ENCODE peak calls at places on chromosomes 12 and 14, in eight cellular contexts. One of them, this sample, is unnamed.

GRCh38 chr12:7940906-7941305 is 4.9 kb upstream of the SLC2A3 start:
- DNase-seq in pons: no peak
- DNase-seq in effector CD8-positive, alpha-beta T cell: no peak
- DNase-seq in heart left ventricle: no peak
- DNase-seq in RPMI8226: no peak
- DNase-seq in cerebellar cortex: no peak
- DNase-seq in astrocyte: no peak
- DNase-seq in retina: no peak
- DNase-seq in this sample: no peak

GRCh38 chr12:54933381-54933780 is 51.2 kb downstream of the TESPA1 start:
- DNase-seq in pons: no peak
- DNase-seq in effector CD8-positive, alpha-beta T cell: no peak
- DNase-seq in heart left ventricle: no peak
- DNase-seq in RPMI8226: no peak
- DNase-seq in cerebellar cortex: no peak
- DNase-seq in astrocyte: peak
- DNase-seq in retina: no peak
- DNase-seq in this sample: no peak

GRCh38 chr12:123897221-123897620 is 75.4 kb downstream of the CCDC92 start:
- DNase-seq in pons: no peak
- DNase-seq in effector CD8-positive, alpha-beta T cell: no peak
- DNase-seq in heart left ventricle: no peak
- DNase-seq in RPMI8226: no peak
- DNase-seq in cerebellar cortex: no peak
- DNase-seq in astrocyte: peak
- DNase-seq in retina: no peak
- DNase-seq in this sample: no peak

GRCh38 chr12:98358144-98358543 is 157.2 kb upstream of the TMPO start:
- DNase-seq in pons: no peak
- DNase-seq in effector CD8-positive, alpha-beta T cell: no peak
- DNase-seq in heart left ventricle: no peak
- DNase-seq in RPMI8226: no peak
- DNase-seq in cerebellar cortex: no peak
- DNase-seq in astrocyte: no peak
- DNase-seq in retina: no peak
- DNase-seq in this sample: no peak

GRCh38 chr12:41514907-41515306 is 326.8 kb downstream of the PDZRN4 start:
- DNase-seq in pons: no peak
- DNase-seq in effector CD8-positive, alpha-beta T cell: no peak
- DNase-seq in heart left ventricle: no peak
- DNase-seq in RPMI8226: peak
- DNase-seq in cerebellar cortex: no peak
- DNase-seq in astrocyte: no peak
- DNase-seq in retina: no peak
- DNase-seq in this sample: no peak

GRCh38 chr14:37594916-37595808 is at the start of the genes FOXA1 and TTC6:
- DNase-seq in pons: no peak
- DNase-seq in effector CD8-positive, alpha-beta T cell: no peak
- DNase-seq in heart left ventricle: no peak
- DNase-seq in RPMI8226: peak
- DNase-seq in cerebellar cortex: no peak
- DNase-seq in astrocyte: no peak
- DNase-seq in retina: no peak
- DNase-seq in this sample: no peak

GRCh38 chr14:22289570-22289969 is 299.5 kb downstream of the DAD1 start:
- DNase-seq in pons: no peak
- DNase-seq in effector CD8-positive, alpha-beta T cell: no peak
- DNase-seq in heart left ventricle: no peak
- DNase-seq in RPMI8226: no peak
- DNase-seq in cerebellar cortex: no peak
- DNase-seq in astrocyte: no peak
- DNase-seq in retina: no peak
- DNase-seq in this sample: no peak

GRCh38 chr14:23078692-23079116 is 16.2 kb downstream of the ACIN1 start:
- DNase-seq in pons: peak
- DNase-seq in effector CD8-positive, alpha-beta T cell: no peak
- DNase-seq in heart left ventricle: peak
- DNase-seq in RPMI8226: no peak
- DNase-seq in cerebellar cortex: no peak
- DNase-seq in astrocyte: peak
- DNase-seq in retina: no peak
- DNase-seq in this sample: no peak

GRCh38 chr14:39169541-39169900 is 612 bp downstream of the TRAPPC6B start:
- DNase-seq in pons: peak
- DNase-seq in effector CD8-positive, alpha-beta T cell: no peak
- DNase-seq in heart left ventricle: no peak
- DNase-seq in RPMI8226: peak
- DNase-seq in cerebellar cortex: peak
- DNase-seq in astrocyte: peak
- DNase-seq in retina: no peak
- DNase-seq in this sample: no peak

GRCh38 chr14:75812592-75812991 is 151.5 kb downstream of the TTLL5 start:
- DNase-seq in pons: no peak
- DNase-seq in effector CD8-positive, alpha-beta T cell: no peak
- DNase-seq in heart left ventricle: no peak
- DNase-seq in RPMI8226: no peak
- DNase-seq in cerebellar cortex: no peak
- DNase-seq in astrocyte: no peak
- DNase-seq in retina: no peak
- DNase-seq in this sample: no peak

GRCh38 chr14:68819260-68819691 is 26.4 kb upstream of the ZFP36L1 start:
- DNase-seq in pons: no peak
- DNase-seq in effector CD8-positive, alpha-beta T cell: no peak
- DNase-seq in heart left ventricle: peak
- DNase-seq in RPMI8226: no peak
- DNase-seq in cerebellar cortex: peak
- DNase-seq in astrocyte: peak
- DNase-seq in retina: no peak
- DNase-seq in this sample: no peak

GRCh38 chr12:128008341-128008740 is 258.6 kb upstream of the TMEM132C start:
- DNase-seq in pons: no peak
- DNase-seq in effector CD8-positive, alpha-beta T cell: no peak
- DNase-seq in heart left ventricle: no peak
- DNase-seq in RPMI8226: no peak
- DNase-seq in cerebellar cortex: no peak
- DNase-seq in astrocyte: peak
- DNase-seq in retina: no peak
- DNase-seq in this sample: no peak

GRCh38 chr12:11727133-11727664 is 77.7 kb downstream of the ETV6 start:
- DNase-seq in pons: no peak
- DNase-seq in effector CD8-positive, alpha-beta T cell: peak
- DNase-seq in heart left ventricle: no peak
- DNase-seq in RPMI8226: no peak
- DNase-seq in cerebellar cortex: no peak
- DNase-seq in astrocyte: no peak
- DNase-seq in retina: no peak
- DNase-seq in this sample: no peak

GRCh38 chr12:1330475-1330827 is 263.9 kb downstream of the FBXL14 start:
- DNase-seq in pons: no peak
- DNase-seq in effector CD8-positive, alpha-beta T cell: no peak
- DNase-seq in heart left ventricle: no peak
- DNase-seq in RPMI8226: no peak
- DNase-seq in cerebellar cortex: no peak
- DNase-seq in astrocyte: no peak
- DNase-seq in retina: no peak
- DNase-seq in this sample: no peak

GRCh38 chr12:118359541-118359915 is 13.2 kb downstream of the TAOK3 start:
- DNase-seq in pons: no peak
- DNase-seq in effector CD8-positive, alpha-beta T cell: peak
- DNase-seq in heart left ventricle: no peak
- DNase-seq in RPMI8226: no peak
- DNase-seq in cerebellar cortex: no peak
- DNase-seq in astrocyte: no peak
- DNase-seq in retina: no peak
- DNase-seq in this sample: no peak

GRCh38 chr12:27243804-27244679 is at the start of gene STK38L:
- DNase-seq in pons: peak
- DNase-seq in effector CD8-positive, alpha-beta T cell: peak
- DNase-seq in heart left ventricle: peak
- DNase-seq in RPMI8226: peak
- DNase-seq in cerebellar cortex: peak
- DNase-seq in astrocyte: peak
- DNase-seq in retina: peak
- DNase-seq in this sample: peak

GRCh38 chr12:130878193-130879185 is 6.6 kb downstream of the RAN start:
- DNase-seq in pons: no peak
- DNase-seq in effector CD8-positive, alpha-beta T cell: no peak
- DNase-seq in heart left ventricle: no peak
- DNase-seq in RPMI8226: no peak
- DNase-seq in cerebellar cortex: peak
- DNase-seq in astrocyte: no peak
- DNase-seq in retina: no peak
- DNase-seq in this sample: no peak

GRCh38 chr12:120977531-120978295 is 630 bp upstream of the HNF1A start:
- DNase-seq in pons: no peak
- DNase-seq in effector CD8-positive, alpha-beta T cell: no peak
- DNase-seq in heart left ventricle: no peak
- DNase-seq in RPMI8226: no peak
- DNase-seq in cerebellar cortex: no peak
- DNase-seq in astrocyte: no peak
- DNase-seq in retina: no peak
- DNase-seq in this sample: no peak

GRCh38 chr12:105239304-105239703 is 3.3 kb upstream of the APPL2 start:
- DNase-seq in pons: no peak
- DNase-seq in effector CD8-positive, alpha-beta T cell: no peak
- DNase-seq in heart left ventricle: no peak
- DNase-seq in RPMI8226: no peak
- DNase-seq in cerebellar cortex: no peak
- DNase-seq in astrocyte: no peak
- DNase-seq in retina: no peak
- DNase-seq in this sample: no peak

GRCh38 chr14:100589071-100589759 is 2.0 kb upstream of the BEGAIN start:
- DNase-seq in pons: no peak
- DNase-seq in effector CD8-positive, alpha-beta T cell: no peak
- DNase-seq in heart left ventricle: peak
- DNase-seq in RPMI8226: no peak
- DNase-seq in cerebellar cortex: peak
- DNase-seq in astrocyte: no peak
- DNase-seq in retina: no peak
- DNase-seq in this sample: no peak

GRCh38 chr12:62700091-62700490 is 233.5 kb downstream of the MON2 start:
- DNase-seq in pons: no peak
- DNase-seq in effector CD8-positive, alpha-beta T cell: no peak
- DNase-seq in heart left ventricle: no peak
- DNase-seq in RPMI8226: no peak
- DNase-seq in cerebellar cortex: peak
- DNase-seq in astrocyte: no peak
- DNase-seq in retina: no peak
- DNase-seq in this sample: no peak

GRCh38 chr12:63496654-63497053 is 171.6 kb downstream of the DPY19L2 start:
- DNase-seq in pons: no peak
- DNase-seq in effector CD8-positive, alpha-beta T cell: no peak
- DNase-seq in heart left ventricle: no peak
- DNase-seq in RPMI8226: no peak
- DNase-seq in cerebellar cortex: no peak
- DNase-seq in astrocyte: no peak
- DNase-seq in retina: no peak
- DNase-seq in this sample: no peak

GRCh38 chr14:100066984-100067383 is 1.8 kb downstream of the EVL start:
- DNase-seq in pons: no peak
- DNase-seq in effector CD8-positive, alpha-beta T cell: no peak
- DNase-seq in heart left ventricle: no peak
- DNase-seq in RPMI8226: no peak
- DNase-seq in cerebellar cortex: no peak
- DNase-seq in astrocyte: no peak
- DNase-seq in retina: no peak
- DNase-seq in this sample: no peak

GRCh38 chr14:63910593-63911363 is 58.0 kb downstream of the SYNE2 start:
- DNase-seq in pons: no peak
- DNase-seq in effector CD8-positive, alpha-beta T cell: no peak
- DNase-seq in heart left ventricle: no peak
- DNase-seq in RPMI8226: no peak
- DNase-seq in cerebellar cortex: no peak
- DNase-seq in astrocyte: no peak
- DNase-seq in retina: no peak
- DNase-seq in this sample: no peak

GRCh38 chr12:111453071-111453989 is 47.6 kb downstream of the SH2B3 start:
- DNase-seq in pons: peak
- DNase-seq in effector CD8-positive, alpha-beta T cell: no peak
- DNase-seq in heart left ventricle: no peak
- DNase-seq in RPMI8226: no peak
- DNase-seq in cerebellar cortex: no peak
- DNase-seq in astrocyte: no peak
- DNase-seq in retina: no peak
- DNase-seq in this sample: no peak

GRCh38 chr12:132277961-132278360 is 51.4 kb downstream of the GALNT9 start:
- DNase-seq in pons: no peak
- DNase-seq in effector CD8-positive, alpha-beta T cell: no peak
- DNase-seq in heart left ventricle: no peak
- DNase-seq in RPMI8226: no peak
- DNase-seq in cerebellar cortex: no peak
- DNase-seq in astrocyte: no peak
- DNase-seq in retina: no peak
- DNase-seq in this sample: no peak

GRCh38 chr12:112183141-112183581 is 57.8 kb downstream of the TRAFD1 start:
- DNase-seq in pons: no peak
- DNase-seq in effector CD8-positive, alpha-beta T cell: no peak
- DNase-seq in heart left ventricle: no peak
- DNase-seq in RPMI8226: no peak
- DNase-seq in cerebellar cortex: peak
- DNase-seq in astrocyte: peak
- DNase-seq in retina: no peak
- DNase-seq in this sample: no peak

GRCh38 chr14:72998252-72998903 is 28.5 kb downstream of the ZFYVE1 start:
- DNase-seq in pons: no peak
- DNase-seq in effector CD8-positive, alpha-beta T cell: no peak
- DNase-seq in heart left ventricle: no peak
- DNase-seq in RPMI8226: no peak
- DNase-seq in cerebellar cortex: no peak
- DNase-seq in astrocyte: no peak
- DNase-seq in retina: no peak
- DNase-seq in this sample: no peak

GRCh38 chr14:99441157-99441870 is 39.3 kb downstream of the SETD3 start:
- DNase-seq in pons: no peak
- DNase-seq in effector CD8-positive, alpha-beta T cell: no peak
- DNase-seq in heart left ventricle: no peak
- DNase-seq in RPMI8226: no peak
- DNase-seq in cerebellar cortex: peak
- DNase-seq in astrocyte: no peak
- DNase-seq in retina: no peak
- DNase-seq in this sample: no peak

GRCh38 chr12:97299867-97300266 is 162.7 kb upstream of the RMST start:
- DNase-seq in pons: no peak
- DNase-seq in effector CD8-positive, alpha-beta T cell: no peak
- DNase-seq in heart left ventricle: no peak
- DNase-seq in RPMI8226: no peak
- DNase-seq in cerebellar cortex: no peak
- DNase-seq in astrocyte: no peak
- DNase-seq in retina: no peak
- DNase-seq in this sample: no peak

GRCh38 chr12:53935562-53936341 is 2.9 kb upstream of the HOXC13 start:
- DNase-seq in pons: no peak
- DNase-seq in effector CD8-positive, alpha-beta T cell: no peak
- DNase-seq in heart left ventricle: no peak
- DNase-seq in RPMI8226: no peak
- DNase-seq in cerebellar cortex: no peak
- DNase-seq in astrocyte: no peak
- DNase-seq in retina: peak
- DNase-seq in this sample: no peak

GRCh38 chr14:71143391-71144290 is 236.4 kb downstream of the PCNX1 start:
- DNase-seq in pons: peak
- DNase-seq in effector CD8-positive, alpha-beta T cell: no peak
- DNase-seq in heart left ventricle: no peak
- DNase-seq in RPMI8226: no peak
- DNase-seq in cerebellar cortex: no peak
- DNase-seq in astrocyte: peak
- DNase-seq in retina: no peak
- DNase-seq in this sample: no peak

GRCh38 chr12:50554651-50555050 is 49.9 kb downstream of the DIP2B start:
- DNase-seq in pons: no peak
- DNase-seq in effector CD8-positive, alpha-beta T cell: no peak
- DNase-seq in heart left ventricle: no peak
- DNase-seq in RPMI8226: no peak
- DNase-seq in cerebellar cortex: no peak
- DNase-seq in astrocyte: no peak
- DNase-seq in retina: no peak
- DNase-seq in this sample: no peak

GRCh38 chr12:101924647-101925046 is 47.3 kb downstream of the DRAM1 start:
- DNase-seq in pons: no peak
- DNase-seq in effector CD8-positive, alpha-beta T cell: no peak
- DNase-seq in heart left ventricle: no peak
- DNase-seq in RPMI8226: peak
- DNase-seq in cerebellar cortex: no peak
- DNase-seq in astrocyte: no peak
- DNase-seq in retina: no peak
- DNase-seq in this sample: no peak